ENCODE peak calls at places on chromosomes 4 and X, in eight cellular contexts. B is A549, J is SJSA1, P is Peyer's patch, Y is OCI-LY7, S is right lobe of liver, A is fibroblast of lung, F is GM23248. D is an unnamed sample. For H3K4me1, the result is how much of the 10 kb centered on the place peaks cover.

GRCh38 chr4:170672571-170672970 is 582.8 kb upstream of the AADAT start:
- DNase-seq in B (no peak), J (no peak), P (no peak), Y (no peak), S (no peak), A (no peak), F (peak), D (no peak)

GRCh38 chr4:147793973-147794690 is 62.2 kb downstream of the ARHGAP10 start:
- DNase-seq in B (no peak), J (no peak), P (no peak), Y (no peak), S (no peak), A (no peak), F (no peak), D (no peak)

GRCh38 chrX:44765556-44765955 is 78.3 kb upstream of the DUSP21 start:
- DNase-seq in B (no peak), J (no peak), P (no peak), Y (no peak), S (no peak), A (no peak), F (peak), D (no peak)

GRCh38 chr4:159191989-159192388 is 89.1 kb downstream of the RAPGEF2 start:
- DNase-seq in B (peak), J (no peak), P (no peak), Y (peak), S (no peak), A (peak), F (peak), D (no peak)

GRCh38 chr4:107913283-107913899 is 18.0 kb upstream of the CYP2U1 start:
- DNase-seq in B (peak), J (no peak), P (no peak), Y (peak), S (no peak), A (peak), F (peak), D (no peak)

GRCh38 chr4:182560358-182560757 is 317.2 kb downstream of the TENM3 start:
- DNase-seq in B (no peak), J (peak), P (no peak), Y (no peak), S (no peak), A (peak), F (no peak), D (no peak)

GRCh38 chr4:101417046-101417445 is 69.7 kb upstream of the PPP3CA start:
- DNase-seq in B (no peak), J (no peak), P (no peak), Y (no peak), S (no peak), A (no peak), F (no peak), D (no peak)

GRCh38 chr4:8841678-8842268 is 29.9 kb downstream of the HMX1 start:
- DNase-seq in B (no peak), J (no peak), P (no peak), Y (no peak), S (peak), A (no peak), F (no peak), D (no peak)

GRCh38 chrX:9907645-9908387 is 59.3 kb upstream of the CLDN34 start:
- DNase-seq in B (no peak), J (no peak), P (no peak), Y (no peak), S (no peak), A (peak), F (peak), D (no peak)

GRCh38 chrX:75210602-75211001 is 54.5 kb upstream of the ABCB7 start:
- DNase-seq in B (no peak), J (no peak), P (no peak), Y (no peak), S (no peak), A (no peak), F (no peak), D (no peak)

GRCh38 chrX:110321670-110322069 is 3.8 kb upstream of the AMMECR1 start:
- DNase-seq in B (no peak), J (no peak), P (no peak), Y (peak), S (no peak), A (no peak), F (no peak), D (no peak)

GRCh38 chr4:60562353-60562752 is 637.8 kb upstream of the ADGRL3 start:
- DNase-seq in B (no peak), J (no peak), P (no peak), Y (no peak), S (no peak), A (no peak), F (no peak), D (no peak)

GRCh38 chr4:13452927-13453579 is 31.1 kb downstream of the RAB28 start:
- DNase-seq in B (no peak), J (no peak), P (no peak), Y (no peak), S (no peak), A (no peak), F (no peak), D (no peak)

GRCh38 chr4:126583509-126583908 is 1049.2 kb upstream of the INTU start:
- DNase-seq in B (peak), J (no peak), P (no peak), Y (no peak), S (no peak), A (peak), F (peak), D (no peak)

GRCh38 chr4:16916719-16917337 is 18.4 kb upstream of the LDB2 start:
- DNase-seq in B (peak), J (peak), P (peak), Y (peak), S (peak), A (peak), F (peak), D (no peak)

GRCh38 chrX:119573840-119574393 is 446 bp upstream of the UBE2A start:
- DNase-seq in B (peak), J (no peak), P (no peak), Y (peak), S (peak), A (no peak), F (peak), D (no peak)

GRCh38 chr4:15250021-15250441 is 177.8 kb upstream of the C1QTNF7 start:
- DNase-seq in B (no peak), J (no peak), P (no peak), Y (no peak), S (no peak), A (peak), F (peak), D (no peak)

GRCh38 chr4:180900781-180901180 is 1342.4 kb upstream of the TENM3 start:
- DNase-seq in B (no peak), J (peak), P (no peak), Y (no peak), S (no peak), A (no peak), F (no peak), D (peak)

GRCh38 chr4:174377613-174378012 is 93.9 kb downstream of the CEP44 start:
- DNase-seq in B (peak), J (no peak), P (no peak), Y (no peak), S (no peak), A (no peak), F (peak), D (no peak)

GRCh38 chr4:82984459-82984858 is 26.2 kb downstream of the LIN54 start:
- DNase-seq in B (peak), J (no peak), P (no peak), Y (no peak), S (no peak), A (peak), F (peak), D (no peak)

GRCh38 chr4:11632488-11632887 is 203.8 kb upstream of the HS3ST1 start:
- DNase-seq in B (peak), J (no peak), P (no peak), Y (no peak), S (no peak), A (no peak), F (no peak), D (peak)
- H3K4me1 ChIP-seq in B (under half), J (under half), P (under half), Y (under half), S (under half), A (under half), F (under half), D (half or more)

GRCh38 chr4:186264660-186265059 is 1.3 kb upstream of the F11 start:
- DNase-seq in B (no peak), J (no peak), P (no peak), Y (peak), S (no peak), A (no peak), F (no peak), D (no peak)

GRCh38 chr4:186271279-186271678 is 5.3 kb downstream of the F11 start:
- DNase-seq in B (no peak), J (no peak), P (no peak), Y (no peak), S (no peak), A (no peak), F (no peak), D (no peak)

GRCh38 chr4:186260504-186261448 is 5.2 kb upstream of the F11 start:
- DNase-seq in B (no peak), J (no peak), P (no peak), Y (no peak), S (peak), A (no peak), F (no peak), D (no peak)

GRCh38 chr4:186266699-186267467 is 894 bp downstream of the F11 start:
- DNase-seq in B (no peak), J (no peak), P (no peak), Y (no peak), S (peak), A (peak), F (peak), D (no peak)

GRCh38 chr4:186265683-186266648 is at the start of gene F11:
- DNase-seq in B (no peak), J (no peak), P (no peak), Y (no peak), S (peak), A (no peak), F (no peak), D (no peak)
- H3K4me3 ChIP-seq in B (no peak), J (no peak), P (no peak), Y (no peak), S (peak), A (no peak), F (no peak), D (no peak)

GRCh38 chr4:106056914-106057313 is 161.6 kb downstream of the NPNT start:
- DNase-seq in B (no peak), J (no peak), P (no peak), Y (no peak), S (no peak), A (no peak), F (no peak), D (no peak)

GRCh38 chr4:106058919-106059318 is 163.6 kb downstream of the NPNT start:
- DNase-seq in B (no peak), J (no peak), P (no peak), Y (no peak), S (no peak), A (no peak), F (peak), D (no peak)

GRCh38 chr4:106063009-106063408 is 167.7 kb downstream of the NPNT start:
- DNase-seq in B (no peak), J (no peak), P (no peak), Y (no peak), S (no peak), A (no peak), F (peak), D (no peak)

GRCh38 chr4:106065018-106065417 is 169.7 kb downstream of the NPNT start:
- DNase-seq in B (no peak), J (no peak), P (no peak), Y (no peak), S (no peak), A (no peak), F (no peak), D (no peak)

GRCh38 chr4:106062452-106062875 is 167.2 kb downstream of the NPNT start:
- DNase-seq in B (peak), J (peak), P (no peak), Y (no peak), S (no peak), A (peak), F (peak), D (no peak)
- H3K27ac ChIP-seq in B (peak), J (no peak), P (no peak), Y (no peak), S (no peak), A (no peak), F (no peak), D (no peak)

DNA sequence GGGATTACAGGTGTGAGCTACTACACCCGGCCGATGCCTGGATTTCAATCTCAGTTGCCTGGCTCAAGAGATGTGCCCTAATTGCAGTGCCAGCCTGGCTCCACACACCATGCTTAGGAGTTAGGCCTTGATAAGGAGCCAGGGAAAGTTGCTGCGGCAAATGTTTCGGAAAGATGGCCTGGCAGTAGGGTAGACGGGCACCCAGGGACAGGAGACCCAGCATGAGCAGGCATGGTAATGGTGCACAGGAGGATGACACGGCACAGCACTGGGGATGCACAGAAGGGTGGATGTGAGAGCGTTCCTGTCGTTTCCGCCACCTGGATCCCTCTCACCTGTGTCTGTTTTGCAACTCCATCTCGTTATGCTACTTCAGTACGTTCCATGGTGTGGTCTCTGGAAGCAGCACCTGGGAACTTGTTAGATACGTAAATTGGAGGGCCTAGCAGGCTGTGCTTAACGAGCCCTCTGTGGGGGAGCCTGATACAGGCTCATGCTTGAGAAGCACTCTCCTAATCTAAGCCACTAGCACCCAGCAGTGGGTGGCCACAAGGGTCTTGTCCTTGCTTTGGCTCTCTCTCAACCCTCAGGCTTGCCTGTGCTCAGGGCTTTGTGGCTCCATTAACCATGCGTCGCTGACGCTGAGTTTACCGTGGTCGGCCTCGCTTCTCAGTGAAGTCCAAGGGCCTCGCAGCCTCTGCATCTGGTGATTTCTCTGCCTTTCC is 20.3 kb downstream of the RNF4 start:
- DNase-seq in B (no peak), J (no peak), P (no peak), Y (no peak), S (no peak), A (no peak), F (no peak), D (no peak)
- H3K4me1 ChIP-seq in B (under half), J (under half), P (under half), Y (under half), S (under half), A (under half), F (under half), D (under half)

GRCh38 chr4:150694438-150694837 is 112.5 kb downstream of the MAB21L2 start:
- DNase-seq in B (no peak), J (no peak), P (no peak), Y (no peak), S (no peak), A (no peak), F (no peak), D (no peak)
- H3K4me3 ChIP-seq in B (no peak), J (no peak), P (no peak), Y (no peak), S (no peak), A (no peak), F (no peak), D (no peak)

GRCh38 chr4:38384962-38385285 is 279.1 kb upstream of the KLF3 start:
- DNase-seq in B (no peak), J (no peak), P (no peak), Y (no peak), S (no peak), A (no peak), F (no peak), D (no peak)
- H3K27ac ChIP-seq in B (peak), J (no peak), P (peak), Y (no peak), S (peak), A (no peak), F (no peak), D (peak)

GRCh38 chrX:30690330-30690729 is 37.1 kb downstream of the GK start:
- DNase-seq in B (no peak), J (no peak), P (no peak), Y (no peak), S (no peak), A (peak), F (peak), D (no peak)
- H3K4me1 ChIP-seq in B (under half), J (under half), P (under half), Y (under half), S (under half), A (under half), F (under half), D (under half)

DNA sequence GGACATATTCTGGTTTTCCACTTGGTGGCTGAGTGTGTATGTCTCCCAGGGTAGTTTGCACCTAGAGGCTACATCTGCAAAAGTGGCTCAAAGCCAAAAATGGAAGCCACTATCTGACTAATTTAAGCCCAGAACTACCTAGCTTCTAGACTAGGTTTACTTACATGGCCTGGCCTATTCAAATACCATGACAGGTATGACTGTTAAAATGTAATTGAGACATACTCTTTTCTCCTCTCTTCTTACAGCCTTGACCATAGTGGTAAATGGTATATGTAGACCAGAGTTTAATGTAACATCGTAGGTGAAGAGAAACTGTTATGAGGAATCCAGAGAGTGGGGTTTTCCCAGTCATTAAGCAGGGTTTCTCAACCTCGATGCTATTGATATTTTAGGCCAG is 2.6 kb upstream of the TRPC5 start:
- DNase-seq in B (no peak), J (no peak), P (no peak), Y (no peak), S (no peak), A (no peak), F (no peak), D (no peak)
- H3K4me3 ChIP-seq in B (no peak), J (no peak), P (no peak), Y (no peak), S (no peak), A (no peak), F (no peak), D (no peak)